ENCODE peak calls at places on chromosomes 3 and 15, in six cellular contexts. S is adrenal gland, N is lower lobe of right lung, I is fibroblast of lung, R is B cell, U is nephron progenitor cell. D is an unnamed sample.

GRCh38 chr3:181709537-181710279 is 2.0 kb upstream of the SOX2 start:
- DNase-seq in S (peak), N (peak), I (peak), R (peak), U (peak), D (peak)

GRCh38 chr3:147945968-147946519 is 536.9 kb downstream of the ZIC1 start:
- DNase-seq in S (peak), N (no peak), I (peak), R (no peak), U (peak), D (no peak)

GRCh38 chr3:99651561-99651960 is 13.2 kb downstream of the COL8A1 start:
- DNase-seq in S (peak), N (no peak), I (peak), R (no peak), U (no peak), D (no peak)

GRCh38 chr3:106206165-106206564 is 337.4 kb upstream of the CBLB start:
- DNase-seq in S (no peak), N (no peak), I (peak), R (no peak), U (peak), D (no peak)

GRCh38 chr3:46440531-46441294 is 24.0 kb downstream of the LTF start:
- DNase-seq in S (no peak), N (no peak), I (no peak), R (peak), U (no peak), D (no peak)

GRCh38 chr3:14210843-14211594 is 32.4 kb downstream of the LSM3 start:
- DNase-seq in S (no peak), N (no peak), I (no peak), R (no peak), U (no peak), D (no peak)

GRCh38 chr15:69117431-69117841 is 43.0 kb upstream of the GLCE start:
- DNase-seq in S (no peak), N (no peak), I (no peak), R (no peak), U (peak), D (no peak)

GRCh38 chr3:97389883-97390282 is 374.7 kb upstream of the ARL6 start:
- DNase-seq in S (no peak), N (no peak), I (no peak), R (no peak), U (no peak), D (no peak)

GRCh38 chr3:49098429-49098828 is 4.6 kb upstream of the QRICH1 start:
- DNase-seq in S (peak), N (peak), I (no peak), R (no peak), U (no peak), D (no peak)

GRCh38 chr15:92613841-92614240 is 41.7 kb downstream of the FAM174B start:
- DNase-seq in S (no peak), N (no peak), I (no peak), R (no peak), U (no peak), D (no peak)

GRCh38 chr15:92610101-92610520 is 45.5 kb downstream of the FAM174B start:
- DNase-seq in S (no peak), N (no peak), I (no peak), R (no peak), U (no peak), D (no peak)

GRCh38 chr15:92612891-92613290 is 42.7 kb downstream of the FAM174B start:
- DNase-seq in S (no peak), N (no peak), I (no peak), R (no peak), U (no peak), D (no peak)

GRCh38 chr15:92611150-92611549 is 44.4 kb downstream of the FAM174B start:
- DNase-seq in S (no peak), N (no peak), I (no peak), R (no peak), U (no peak), D (no peak)

GRCh38 chr15:92611995-92612745 is 43.4 kb downstream of the FAM174B start:
- DNase-seq in S (no peak), N (no peak), I (peak), R (no peak), U (no peak), D (no peak)
- TF ChIP-seq CTCF in S (no peak), N (no peak), I (no peak), R (no peak), U (no peak), D (no peak)

GRCh38 chr3:89522168-89522567 is 414.7 kb downstream of the EPHA3 start:
- DNase-seq in S (no peak), N (no peak), I (peak), R (no peak), U (no peak), D (no peak)

GRCh38 chr3:89525597-89525996 is 418.2 kb downstream of the EPHA3 start:
- DNase-seq in S (no peak), N (no peak), I (no peak), R (no peak), U (no peak), D (no peak)

GRCh38 chr3:89533320-89533719 is 425.9 kb downstream of the EPHA3 start:
- DNase-seq in S (no peak), N (no peak), I (no peak), R (no peak), U (no peak), D (no peak)

GRCh38 chr3:89527736-89528335 is 420.4 kb downstream of the EPHA3 start:
- DNase-seq in S (no peak), N (no peak), I (no peak), R (no peak), U (no peak), D (no peak)
- TF ChIP-seq CTCF in S (no peak), N (no peak), I (no peak), R (no peak), U (no peak), D (no peak)

GRCh38 chr15:50767332-50767861 is 1.9 kb upstream of the SPPL2A start:
- DNase-seq in S (no peak), N (no peak), I (no peak), R (no peak), U (no peak), D (no peak)
- TF ChIP-seq CTCF in S (no peak), N (no peak), I (no peak), R (no peak), U (no peak), D (no peak)

DNA sequence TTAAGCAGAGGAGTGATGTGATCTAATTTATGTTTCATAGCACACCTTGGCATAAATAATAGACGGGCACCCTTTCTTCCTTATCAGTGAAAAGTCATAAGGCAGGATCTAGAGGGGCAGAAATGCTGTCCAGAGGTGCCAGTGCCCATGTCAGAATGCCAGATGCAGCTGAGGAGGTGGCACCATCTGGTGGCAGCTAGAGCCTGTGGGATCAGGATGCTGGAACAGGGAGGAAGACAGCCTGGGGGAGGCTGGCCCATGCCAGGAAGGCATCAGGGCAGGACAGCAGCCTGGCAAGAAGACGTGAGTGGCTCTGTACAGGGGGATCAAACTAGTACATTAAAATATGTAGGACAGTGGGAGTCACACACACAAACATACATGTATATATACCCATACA is 16.5 kb downstream of the MYH15 start:
- DNase-seq in S (no peak), N (no peak), I (no peak), R (no peak), U (no peak), D (no peak)
- TF ChIP-seq CTCF in S (no peak), N (peak), I (no peak), R (no peak), U (no peak), D (no peak)

GRCh38 chr3:43405888-43406636 is 119.7 kb downstream of the SNRK start:
- DNase-seq in S (no peak), N (no peak), I (peak), R (no peak), U (no peak), D (no peak)
- TF ChIP-seq CTCF in S (no peak), N (no peak), I (no peak), R (no peak), U (no peak), D (no peak)

GRCh38 chr15:60479711-60480110 is 769 bp upstream of the ICE2 start:
- DNase-seq in S (no peak), N (no peak), I (no peak), R (no peak), U (no peak), D (no peak)

GRCh38 chr15:60480149-60480548 is 1.2 kb upstream of the ICE2 start:
- DNase-seq in S (no peak), N (no peak), I (no peak), R (no peak), U (no peak), D (no peak)

GRCh38 chr15:60477991-60478632 is 830 bp downstream of the ICE2 start:
- DNase-seq in S (no peak), N (no peak), I (peak), R (no peak), U (no peak), D (no peak)

GRCh38 chr15:60479361-60479684 is 381 bp upstream of the ICE2 start:
- DNase-seq in S (no peak), N (no peak), I (no peak), R (no peak), U (no peak), D (no peak)

DNA sequence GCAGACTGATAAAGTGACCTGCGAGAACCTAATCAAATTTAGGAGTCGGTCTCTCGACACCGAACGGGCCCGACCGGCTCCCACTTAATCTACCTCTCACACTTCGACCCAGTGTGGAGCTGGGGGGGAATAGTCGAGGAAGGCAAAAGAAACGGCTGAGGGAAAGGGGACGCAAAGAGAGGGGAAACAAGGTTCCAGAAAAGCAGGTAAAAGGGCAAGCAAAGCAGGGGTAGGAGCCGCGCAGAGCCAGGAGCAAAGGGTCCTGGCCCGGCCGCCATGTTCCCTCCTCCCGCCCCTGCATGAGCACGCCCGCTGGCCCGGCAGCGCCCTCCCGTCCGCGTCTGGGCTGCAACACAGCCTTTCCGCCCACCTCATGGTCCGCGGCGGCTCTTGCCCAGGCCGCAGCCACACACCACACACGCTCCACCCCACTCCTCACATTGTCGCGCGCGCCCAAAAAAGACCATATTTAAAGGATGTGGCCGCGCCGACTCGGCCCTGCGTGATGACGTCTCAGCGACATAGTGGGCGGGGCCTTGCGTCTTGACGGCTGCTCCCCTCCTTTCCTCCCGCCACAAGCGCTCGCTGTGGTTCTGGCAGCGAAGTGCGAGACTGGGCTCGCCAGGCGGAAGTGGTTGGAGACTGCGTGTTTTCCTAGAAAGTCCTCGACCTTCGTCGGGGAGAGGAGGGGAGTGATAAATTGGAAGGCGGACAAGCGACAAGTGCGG is at the start of gene ICE2:
- DNase-seq in S (peak), N (peak), I (peak), R (peak), U (peak), D (peak)
- TF ChIP-seq CTCF in S (peak), N (no peak), I (no peak), R (no peak), U (no peak), D (no peak)

GRCh38 chr3:139559541-139559940 is 20.0 kb upstream of the RBP1 start:
- DNase-seq in S (no peak), N (no peak), I (no peak), R (no peak), U (no peak), D (no peak)

GRCh38 chr3:139564290-139564861 is 24.8 kb upstream of the RBP1 start:
- DNase-seq in S (no peak), N (no peak), I (peak), R (no peak), U (no peak), D (no peak)

GRCh38 chr3:139561428-139561827 is 21.9 kb upstream of the RBP1 start:
- DNase-seq in S (no peak), N (no peak), I (no peak), R (no peak), U (no peak), D (no peak)

GRCh38 chr3:139558351-139559170 is 19.0 kb upstream of the RBP1 start:
- DNase-seq in S (no peak), N (no peak), I (no peak), R (no peak), U (no peak), D (no peak)

DNA sequence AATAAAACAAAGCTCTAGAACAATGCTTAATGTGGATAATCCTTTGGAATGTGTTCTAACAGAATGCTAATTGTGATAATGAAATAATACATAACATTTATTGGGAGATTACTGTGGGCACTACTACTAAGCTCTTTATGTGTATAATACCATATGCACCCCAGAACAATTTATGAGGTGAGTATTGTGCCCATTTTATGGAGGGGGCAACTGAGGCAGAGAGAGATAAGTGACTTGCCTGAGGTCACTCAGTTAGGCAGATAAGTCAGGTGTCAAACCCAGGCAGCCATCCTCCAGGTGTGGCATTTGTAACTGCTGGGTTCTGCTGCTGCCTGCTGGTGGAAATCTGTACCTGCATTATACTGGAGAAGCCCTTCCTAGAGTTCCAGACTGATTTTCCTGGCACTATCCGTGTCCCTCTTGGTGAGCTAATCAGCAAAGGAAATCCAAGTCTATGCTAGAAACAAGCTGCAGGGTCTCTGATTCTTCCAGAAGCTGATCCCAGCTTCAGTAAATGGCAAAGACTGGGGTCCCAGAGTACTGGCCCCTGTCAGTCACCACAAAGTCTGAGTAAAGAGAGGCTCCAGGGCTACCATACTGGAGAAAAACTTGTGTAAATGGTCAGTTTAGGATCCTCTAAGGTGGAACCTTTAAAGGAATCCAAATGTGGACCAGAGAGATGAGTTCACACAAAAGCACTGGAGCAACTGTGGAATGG is 22.6 kb upstream of the RBP1 start:
- DNase-seq in S (peak), N (no peak), I (peak), R (no peak), U (peak), D (no peak)
- TF ChIP-seq CTCF in S (peak), N (peak), I (peak), R (no peak), U (peak), D (peak)